ENCODE peak calls at places on chromosomes 1 and 21, in nine cellular contexts. K is stomach, R is thoracic aorta, U is hepatocyte, Z is fibroblast of lung, J is left ventricle myocardium inferior, M is left lung, G is tibial nerve, A is PC-9. T is an unnamed sample.

GRCh38 chr1:16189921-16190499 is 22.4 kb downstream of the ARHGEF19 start:
- DNase-seq in A (no peak), Z (no peak), J (no peak), M (peak; percentile 37), G (no peak), R (no peak), U (no peak), K (no peak), T (no peak)

GRCh38 chr1:186683637-186684410 is 3.6 kb upstream of the PTGS2 start:
- DNase-seq in U (no peak), G (no peak), Z (no peak), R (no peak), K (no peak), M (no peak), A (no peak), J (no peak), T (no peak)

GRCh38 chr1:110617116-110617515 is 11.0 kb upstream of the KCNA2 start:
- DNase-seq in A (no peak), R (no peak), U (no peak), G (no peak), M (no peak), Z (no peak), K (no peak), J (no peak), T (no peak)

GRCh38 chr21:29818520-29818919 is 121.3 kb downstream of the GRIK1 start:
- DNase-seq in A (no peak), Z (no peak), U (no peak), M (no peak), K (no peak), R (no peak), J (no peak), G (no peak), T (no peak)

GRCh38 chr1:147618077-147618569 is 52.2 kb downstream of the ACP6 start:
- DNase-seq in R (no peak), J (no peak), U (no peak), M (no peak), Z (no peak), G (no peak), A (no peak), K (no peak), T (no peak)

GRCh38 chr1:74731399-74732052 is 1.3 kb downstream of the CRYZ start:
- DNase-seq in U (peak; percentile 65), M (no peak), Z (peak; percentile 14), G (no peak), R (no peak), K (peak; percentile 28), J (no peak), A (no peak), T (no peak)

GRCh38 chr1:67880056-67880601 is 46.9 kb upstream of the GNG12 start:
- DNase-seq in G (no peak), M (no peak), R (no peak), Z (peak; percentile 83), A (no peak), J (no peak), U (peak; percentile 34), K (no peak), T (no peak)

GRCh38 chr1:232611834-232612233 is 18.1 kb downstream of the SIPA1L2 start:
- DNase-seq in U (no peak), G (no peak), R (no peak), A (no peak), M (no peak), J (no peak), Z (no peak), K (no peak), T (no peak)

GRCh38 chr1:1764876-1765478 is 13.3 kb downstream of the NADK start:
- DNase-seq in J (no peak), A (no peak), M (peak; percentile 85), U (no peak), K (no peak), G (no peak), Z (no peak), R (no peak), T (no peak)

GRCh38 chr1:1760715-1761114 is 17.6 kb downstream of the NADK start:
- DNase-seq in A (no peak), R (no peak), M (peak; percentile 13), K (no peak), J (no peak), U (no peak), Z (no peak), G (no peak), T (no peak)

GRCh38 chr1:1760345-1760650 is 18.0 kb downstream of the NADK start:
- DNase-seq in U (no peak), J (no peak), R (no peak), G (no peak), A (no peak), Z (no peak), K (no peak), M (peak; percentile 73), T (no peak)

GRCh38 chr1:1761504-1762376 is 16.5 kb downstream of the NADK start:
- DNase-seq in Z (no peak), R (no peak), U (no peak), G (no peak), M (no peak), A (no peak), J (no peak), K (no peak), T (no peak)

DNA sequence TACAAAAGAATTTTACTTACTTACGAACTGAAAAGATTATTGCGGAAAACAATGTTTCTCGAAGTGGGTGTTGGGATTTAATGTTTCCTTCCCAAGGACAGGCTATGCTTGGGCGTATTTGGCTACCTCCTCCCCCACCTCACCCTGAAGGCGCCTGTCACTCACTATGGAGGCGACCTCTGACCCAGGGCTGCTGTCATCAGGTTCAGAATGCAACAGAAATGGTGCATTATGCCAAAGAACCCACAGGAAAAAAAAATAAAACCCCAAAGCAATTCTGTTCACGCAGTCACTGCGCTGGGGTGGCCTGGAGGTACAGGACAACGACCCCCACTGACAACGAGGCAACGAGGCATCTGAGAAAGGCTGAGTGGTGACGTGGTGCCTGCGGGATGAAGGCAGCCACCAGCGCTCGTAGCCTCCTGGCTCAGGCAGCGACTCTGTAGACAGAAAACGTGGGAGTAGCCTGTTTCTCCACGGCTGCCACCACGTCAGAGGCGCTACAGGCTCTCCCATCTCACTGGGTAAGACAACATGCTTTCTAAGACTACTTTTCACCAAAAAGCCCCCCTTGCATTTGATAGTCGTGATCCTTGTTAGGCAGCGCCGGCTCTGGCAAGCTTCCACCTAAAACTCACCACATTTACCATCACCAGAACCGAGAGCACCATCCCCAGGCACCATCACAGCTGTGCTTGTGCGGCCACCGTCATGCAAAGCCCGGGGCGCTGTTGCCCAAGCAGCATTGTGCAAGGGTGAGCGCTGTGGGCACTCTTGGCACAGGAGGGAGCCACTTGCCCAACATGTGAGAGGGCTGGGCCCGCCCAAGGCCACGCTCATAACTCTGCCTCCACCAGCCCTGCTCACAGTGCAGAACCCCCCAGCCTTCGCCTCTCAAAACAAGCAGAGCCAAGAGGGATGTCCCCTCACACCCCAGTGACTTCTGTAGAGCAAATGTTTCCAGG is 14.3 kb downstream of the NADK start:
- DNase-seq in G (no peak), J (peak; percentile 62), A (peak; percentile 78), M (peak; percentile 96), Z (peak; percentile 14), K (peak; percentile 52), R (no peak), U (no peak), T (no peak)
- H3K27ac ChIP-seq in G (no peak overlapping the region), J (no peak overlapping the region), A (peak overlapping the region; percentile 83), M (no peak overlapping the region), Z (no peak overlapping the region), K (no peak overlapping the region), R (no peak overlapping the region), U (no peak overlapping the region), T (no peak overlapping the region)

GRCh38 chr1:9447215-9447960 is 91.9 kb upstream of the SLC25A33 start:
- DNase-seq in A (no peak), M (no peak), U (no peak), K (no peak), R (no peak), J (no peak), G (no peak), Z (no peak), T (peak; percentile 57)

GRCh38 chr1:9449976-9450696 is 89.1 kb upstream of the SLC25A33 start:
- DNase-seq in A (peak; percentile 40), Z (no peak), M (no peak), K (no peak), U (no peak), J (no peak), R (no peak), G (no peak), T (no peak)

GRCh38 chr1:9449106-9449627 is 90.1 kb upstream of the SLC25A33 start:
- DNase-seq in J (peak; percentile 37), U (peak; percentile 50), M (no peak), K (no peak), G (no peak), R (peak; percentile 73), Z (peak; percentile 40), A (no peak), T (peak; percentile 95)

GRCh38 chr1:9451086-9451485 is 88.2 kb upstream of the SLC25A33 start:
- DNase-seq in M (no peak), K (no peak), U (no peak), Z (no peak), A (no peak), J (no peak), G (no peak), R (no peak), T (no peak)

DNA sequence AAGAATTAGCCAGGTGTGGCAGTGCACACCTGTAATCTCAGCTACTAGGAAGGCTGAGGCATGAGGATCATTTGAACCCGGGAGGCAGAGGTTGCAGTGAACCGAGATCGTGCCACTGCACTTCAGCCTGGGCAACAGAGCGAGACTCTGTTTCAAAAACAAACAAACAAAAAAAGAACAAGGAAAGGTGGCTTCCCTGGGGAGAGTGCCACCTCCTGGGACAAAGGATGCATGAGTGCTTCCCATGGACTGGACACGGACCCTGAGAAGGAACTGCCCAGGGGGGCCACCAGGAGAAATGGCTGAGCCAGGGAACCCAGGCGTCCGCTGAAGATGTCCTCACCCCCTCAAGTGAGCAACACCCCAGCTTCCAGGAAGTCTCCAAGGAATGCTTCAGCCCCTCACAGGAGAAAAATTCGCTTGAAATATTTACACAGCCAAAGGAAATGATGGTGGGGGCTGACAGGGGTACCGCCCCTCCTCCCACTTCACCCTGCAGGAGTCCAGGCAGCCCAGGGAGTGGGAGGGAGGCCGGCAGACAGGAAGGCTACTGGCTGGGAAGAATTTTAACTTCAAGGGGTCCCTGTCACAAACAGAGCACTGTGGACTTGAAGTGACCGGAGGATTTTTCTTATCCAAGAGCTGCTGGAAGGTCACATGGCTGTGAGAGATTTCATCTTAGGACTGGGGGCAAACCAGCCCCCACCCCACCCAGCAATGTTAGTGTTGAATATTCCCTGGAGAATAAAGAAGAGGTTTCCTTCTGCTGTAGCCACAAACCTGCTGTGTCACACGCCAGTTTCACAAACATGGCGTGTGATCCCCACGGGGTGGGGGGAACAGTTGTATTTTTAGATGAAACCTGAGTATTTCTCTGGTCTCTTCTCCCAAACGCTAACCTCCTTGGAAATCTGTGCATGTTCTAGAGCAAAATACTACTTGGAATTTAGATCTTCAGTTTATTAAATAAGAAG is 90.8 kb upstream of the SLC25A33 start:
- DNase-seq in J (no peak), M (no peak), K (no peak), G (no peak), Z (no peak), R (no peak), U (no peak), A (no peak), T (no peak)
- TF ChIP-seq CTCF in J (peak; percentile 38), M (no peak), K (no peak), G (no peak), Z (peak; percentile 19), R (no peak), U (peak; percentile 11), A (no peak), T (no peak)

GRCh38 chr1:17416389-17416788 is 23.1 kb downstream of the RCC2 start:
- DNase-seq in M (peak; percentile 47), Z (no peak), R (no peak), G (no peak), K (no peak), J (no peak), A (no peak), U (no peak), T (no peak)
- H3K36me3 ChIP-seq in M (peaks cover 100% of the 10 kb centered on the region), Z (peaks cover 18% of the 10 kb centered on the region), R (peaks cover 24% of the 10 kb centered on the region), G (peaks cover 94% of the 10 kb centered on the region), K (peaks cover 100% of the 10 kb centered on the region), J (peaks cover 92% of the 10 kb centered on the region), A (peaks cover 20% of the 10 kb centered on the region), U (no peaks in the 10 kb centered on the region), T (peaks cover 92% of the 10 kb centered on the region)

DNA sequence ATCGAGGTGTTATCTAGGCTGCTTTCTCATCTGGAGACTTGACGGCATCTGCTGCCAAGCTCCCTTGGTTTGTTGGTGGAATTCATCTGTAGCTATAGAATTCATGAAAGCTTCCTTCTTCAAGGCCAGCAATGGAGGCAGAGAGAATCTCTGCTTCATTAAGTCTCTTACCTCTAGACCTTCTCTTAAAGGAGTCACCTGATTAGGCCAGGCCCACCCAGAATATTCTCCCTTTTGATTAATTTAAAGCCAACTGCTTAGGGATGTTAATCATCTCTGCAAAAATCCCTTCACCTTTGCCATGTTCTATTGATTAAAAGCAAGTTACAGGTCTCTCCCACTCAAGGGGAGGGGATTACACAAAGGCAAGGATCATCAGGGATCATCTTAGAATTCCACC is 5.3 kb upstream of the NCF2 start:
- DNase-seq in R (no peak), G (no peak), Z (no peak), M (no peak), J (no peak), U (no peak), K (no peak), A (no peak), T (no peak)
- H3K27ac ChIP-seq in R (no peak overlapping the region), G (no peak overlapping the region), Z (no peak overlapping the region), M (no peak overlapping the region), J (no peak overlapping the region), U (no peak overlapping the region), K (no peak overlapping the region), A (no peak overlapping the region), T (no peak overlapping the region)

T was measured in tibial artery.